ENCODE peak calls at places on chromosomes 12 and 14, in seven cellular contexts. M is stomach; Z is HCT116; D is CD8-positive, alpha-beta memory T cell; C is left ventricle myocardium inferior; R is CD4-positive, CD25-positive, alpha-beta regulatory T cell; W is fibroblast of lung. A is an unnamed sample. For H3K4me1, the result is how much of the 10 kb centered on the place peaks cover.

GRCh38 chr12:106213721-106214121 is 34.1 kb downstream of the CKAP4 start:
- DNase-seq in M (no peak), Z (no peak), D (no peak), C (no peak), R (no peak), W (no peak), A (no peak)

GRCh38 chr14:99412122-99413061 is 68.3 kb downstream of the SETD3 start:
- DNase-seq in M (no peak), Z (no peak), D (no peak), C (no peak), R (no peak), W (no peak), A (no peak)

GRCh38 chr12:123250471-123251383 is 17.5 kb downstream of the MTRFR start:
- DNase-seq in M (peak), Z (peak), D (no peak), C (no peak), R (no peak), W (no peak), A (peak)

GRCh38 chr12:32947203-32947795 is 50.7 kb upstream of the PKP2 start:
- DNase-seq in M (no peak), Z (peak), D (no peak), C (no peak), R (no peak), W (no peak), A (no peak)

GRCh38 chr14:24339284-24340151 is at the start of gene RIPK3:
- DNase-seq in M (peak), Z (no peak), D (peak), C (peak), R (peak), W (no peak), A (no peak)

GRCh38 chr12:1747609-1748008 is 56.7 kb downstream of the ADIPOR2 start:
- DNase-seq in M (no peak), Z (no peak), D (no peak), C (no peak), R (no peak), W (no peak), A (no peak)

GRCh38 chr12:124466200-124467128 is 100.9 kb downstream of the NCOR2 start:
- DNase-seq in M (peak), Z (no peak), D (peak), C (peak), R (peak), W (no peak), A (peak)

GRCh38 chr14:81265641-81266169 is 44.9 kb upstream of the GTF2A1 start:
- DNase-seq in M (no peak), Z (no peak), D (no peak), C (no peak), R (no peak), W (no peak), A (no peak)

GRCh38 chr14:51401756-51402155 is 161.7 kb downstream of the TMX1 start:
- DNase-seq in M (no peak), Z (no peak), D (no peak), C (peak), R (no peak), W (no peak), A (peak)

GRCh38 chr12:29316772-29317171 is 64.2 kb downstream of the ERGIC2 start:
- DNase-seq in M (no peak), Z (no peak), D (no peak), C (peak), R (no peak), W (no peak), A (no peak)

GRCh38 chr12:71312767-71313375 is 126.7 kb upstream of the LGR5 start:
- DNase-seq in M (no peak), Z (peak), D (no peak), C (no peak), R (no peak), W (peak), A (no peak)

GRCh38 chr12:93100610-93101009 is 171.5 kb upstream of the EEA1 start:
- DNase-seq in M (no peak), Z (no peak), D (no peak), C (no peak), R (no peak), W (no peak), A (no peak)

GRCh38 chr12:124952801-124953200 is 36.1 kb downstream of the DHX37 start:
- DNase-seq in M (no peak), Z (no peak), D (no peak), C (no peak), R (no peak), W (no peak), A (no peak)

GRCh38 chr14:76205708-76206107 is 54.0 kb downstream of the GPATCH2L start:
- DNase-seq in M (no peak), Z (no peak), D (no peak), C (no peak), R (no peak), W (no peak), A (no peak)

GRCh38 chr14:74616996-74617700 is 5.1 kb upstream of the LTBP2 start:
- DNase-seq in M (no peak), Z (no peak), D (no peak), C (no peak), R (no peak), W (no peak), A (no peak)

GRCh38 chr14:76597387-76597786 is 163.9 kb upstream of the VASH1 start:
- DNase-seq in M (no peak), Z (no peak), D (no peak), C (no peak), R (no peak), W (no peak), A (no peak)

GRCh38 chr12:99984271-99985128 is at the start of gene ANKS1B:
- DNase-seq in M (peak), Z (no peak), D (no peak), C (peak), R (no peak), W (peak), A (peak)

GRCh38 chr12:68641138-68641537 is 30.4 kb downstream of the RAP1B start:
- DNase-seq in M (no peak), Z (no peak), D (peak), C (no peak), R (peak), W (no peak), A (no peak)

GRCh38 chr12:33253123-33253522 is 186.5 kb downstream of the SYT10 start:
- DNase-seq in M (no peak), Z (no peak), D (no peak), C (no peak), R (no peak), W (no peak), A (no peak)

GRCh38 chr14:94164685-94165431 is 9.3 kb upstream of the PPP4R4 start:
- DNase-seq in M (no peak), Z (no peak), D (no peak), C (no peak), R (no peak), W (no peak), A (no peak)

GRCh38 chr14:32039401-32039800 is 37.7 kb upstream of the ARHGAP5 start:
- DNase-seq in M (no peak), Z (no peak), D (no peak), C (no peak), R (no peak), W (no peak), A (no peak)

GRCh38 chr14:24310666-24311604 is at the start of gene LTB4R:
- DNase-seq in M (peak), Z (no peak), D (peak), C (peak), R (peak), W (peak), A (peak)

GRCh38 chr12:53950441-53950781 is 4.3 kb upstream of the HOXC12 start:
- DNase-seq in M (no peak), Z (no peak), D (no peak), C (no peak), R (no peak), W (no peak), A (no peak)

GRCh38 chr12:67671892-67672291 is 23.3 kb downstream of the DYRK2 start:
- DNase-seq in M (no peak), Z (no peak), D (no peak), C (no peak), R (no peak), W (no peak), A (no peak)

GRCh38 chr14:58978336-58978735 is 210.1 kb upstream of the DAAM1 start:
- DNase-seq in M (no peak), Z (no peak), D (no peak), C (peak), R (no peak), W (peak), A (no peak)

GRCh38 chr12:5102261-5102789 is 58.6 kb downstream of the KCNA5 start:
- DNase-seq in M (no peak), Z (no peak), D (no peak), C (no peak), R (no peak), W (peak), A (no peak)

GRCh38 chr14:50388256-50388931 is 8.3 kb downstream of the CDKL1 start:
- DNase-seq in M (peak), Z (no peak), D (no peak), C (no peak), R (no peak), W (no peak), A (no peak)

GRCh38 chr14:77529213-77529612 is 30.6 kb upstream of the ISM2 start:
- DNase-seq in M (no peak), Z (no peak), D (no peak), C (no peak), R (no peak), W (peak), A (no peak)

GRCh38 chr14:29857545-29857944 is 70.1 kb downstream of the PRKD1 start:
- DNase-seq in M (no peak), Z (no peak), D (no peak), C (no peak), R (no peak), W (no peak), A (no peak)

GRCh38 chr12:70853326-70853725 is 67.2 kb downstream of the PTPRR start:
- DNase-seq in M (no peak), Z (no peak), D (no peak), C (no peak), R (no peak), W (peak), A (peak)

GRCh38 chr14:93015505-93015904 is 92.6 kb downstream of the CHGA start:
- DNase-seq in M (no peak), Z (no peak), D (no peak), C (no peak), R (no peak), W (no peak), A (no peak)

GRCh38 chr14:104138891-104139459 is 588 bp downstream of the KIF26A start:
- DNase-seq in M (no peak), Z (no peak), D (no peak), C (peak), R (no peak), W (no peak), A (no peak)
- H3K4me3 ChIP-seq in M (peak), Z (peak), D (no peak), C (peak), R (no peak), W (peak), A (peak)

DNA sequence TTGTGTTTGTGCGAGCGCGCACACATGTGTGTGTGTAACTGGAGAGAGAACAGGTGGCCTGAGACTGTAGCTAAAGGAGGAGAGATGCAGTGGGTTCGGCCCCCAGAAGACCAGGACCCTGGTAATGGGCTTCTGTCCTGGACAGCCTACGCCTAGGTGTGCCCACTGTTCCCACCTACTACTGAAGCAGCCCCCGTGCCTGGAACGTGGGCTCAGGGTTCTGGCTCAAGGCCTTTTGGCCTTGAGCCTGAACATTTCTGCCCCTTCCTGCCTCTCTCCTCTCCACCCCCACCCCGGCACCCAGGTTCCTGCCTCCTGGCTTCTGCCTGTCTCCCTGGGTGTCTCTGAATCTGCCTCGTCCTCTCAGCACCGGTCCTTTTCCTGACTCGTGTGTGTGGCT is 1.5 kb upstream of the NXPH4 start:
- DNase-seq in M (no peak), Z (no peak), D (no peak), C (no peak), R (no peak), W (no peak), A (no peak)
- H3K4me1 ChIP-seq in M (under half), Z (half or more), D (under half), C (half or more), R (under half), W (under half), A (under half)

DNA sequence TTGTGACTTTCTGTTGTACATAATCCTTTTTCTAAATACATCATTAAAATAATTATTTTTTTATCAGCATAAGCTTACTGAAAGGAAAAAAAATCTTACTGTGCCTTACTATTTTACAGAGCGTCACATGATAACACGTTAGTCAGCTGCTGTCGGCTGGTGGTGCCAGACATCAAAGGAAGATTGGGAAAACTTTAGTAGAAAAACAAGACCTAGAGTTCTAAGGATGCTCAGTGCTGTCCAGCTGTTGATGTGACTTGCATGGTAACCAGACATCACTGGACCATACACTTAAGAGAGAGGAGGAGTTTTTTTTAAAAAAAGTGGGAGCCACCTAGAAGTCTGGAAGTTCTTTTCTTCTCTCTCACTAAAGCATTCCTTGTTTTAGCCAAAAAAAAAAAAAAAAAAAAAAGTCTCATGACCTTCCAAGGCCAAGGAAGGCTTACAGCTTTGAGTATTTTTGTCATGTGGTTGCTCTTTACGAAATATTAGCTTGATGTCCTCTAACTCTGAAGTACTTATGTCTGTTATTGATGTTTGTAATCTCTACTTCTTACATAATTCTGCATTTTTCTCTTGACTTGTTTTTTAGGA is 4.5 kb downstream of the RASSF8 start:
- DNase-seq in M (no peak), Z (no peak), D (no peak), C (no peak), R (no peak), W (no peak), A (no peak)
- H3K4me3 ChIP-seq in M (no peak), Z (no peak), D (no peak), C (no peak), R (no peak), W (no peak), A (no peak)

DNA sequence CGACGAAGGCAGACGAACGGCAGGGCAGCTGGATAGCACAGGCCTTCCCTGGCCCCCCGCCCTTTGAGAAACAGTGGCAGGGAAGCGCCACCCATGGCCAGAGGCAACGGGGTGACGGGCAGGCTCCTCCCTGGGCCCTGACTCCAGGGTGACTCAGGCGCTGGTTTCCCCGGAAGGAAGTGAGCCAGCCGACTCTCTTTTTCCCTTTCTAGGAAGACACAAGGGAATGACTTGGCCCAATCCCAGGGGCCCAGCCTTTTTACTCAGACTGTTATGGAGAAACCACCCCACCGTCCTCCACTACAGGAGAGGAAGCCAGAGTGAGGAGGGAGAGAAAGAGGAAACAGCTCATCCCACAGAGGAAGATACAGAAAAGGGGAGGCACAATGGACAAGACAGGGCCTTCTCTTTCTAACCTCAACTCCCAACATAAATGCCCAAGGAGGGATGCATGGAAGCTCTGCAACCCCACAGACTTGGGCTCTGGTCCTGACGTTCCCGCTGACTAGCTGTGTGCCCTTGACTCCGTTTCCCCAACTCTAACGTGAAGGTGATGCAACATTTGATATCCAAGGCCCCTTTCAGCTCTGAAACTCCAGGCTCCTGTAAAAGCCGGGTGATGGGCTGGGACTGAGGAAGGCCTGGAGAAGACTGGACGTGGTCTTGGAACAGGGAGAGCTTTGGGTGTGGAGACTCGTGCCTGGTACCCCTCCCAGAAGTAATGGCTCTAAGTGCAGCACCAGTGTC is 27.9 kb downstream of the ACTN1 start:
- DNase-seq in M (peak), Z (peak), D (no peak), C (peak), R (no peak), W (peak), A (peak)
- H3K4me1 ChIP-seq in M (half or more), Z (half or more), D (half or more), C (half or more), R (under half), W (half or more), A (half or more)

DNA sequence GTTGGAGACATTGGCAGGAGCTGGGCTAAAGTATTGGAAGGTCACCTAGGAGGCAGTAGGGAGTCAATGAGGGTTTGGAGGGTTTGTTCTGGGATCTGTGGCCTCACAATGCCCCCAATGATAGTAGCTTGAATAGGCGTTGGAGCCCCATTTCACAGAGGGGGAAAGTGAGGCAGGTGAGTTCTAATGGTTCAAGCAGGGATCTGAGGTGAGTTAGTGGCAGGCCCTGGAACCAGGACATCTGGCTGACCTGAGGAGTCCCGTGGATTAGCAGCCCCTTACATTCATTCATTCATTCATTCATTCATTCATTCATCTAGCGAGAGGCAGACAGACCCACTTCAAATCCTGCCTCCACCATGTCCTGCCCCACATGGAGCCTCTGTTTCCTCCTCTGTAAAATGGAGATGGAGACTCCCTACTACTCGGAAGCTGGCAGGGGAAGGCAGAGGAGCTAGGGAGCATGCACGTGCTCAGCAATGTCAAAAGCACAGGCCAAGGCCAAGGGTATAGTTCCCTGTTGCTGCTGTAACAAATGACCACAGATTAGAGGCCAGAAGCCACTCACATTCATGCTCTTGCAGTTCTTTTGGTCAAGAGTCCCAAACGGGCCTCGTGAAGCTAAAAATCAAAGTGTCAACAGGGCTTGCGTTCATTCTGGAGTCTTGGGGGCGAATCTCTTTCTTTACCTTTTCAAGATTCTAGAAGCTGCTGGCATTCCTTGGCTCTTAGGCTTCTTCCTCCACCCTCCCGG is 2.2 kb upstream of the TMEM119 start:
- DNase-seq in M (no peak), Z (no peak), D (no peak), C (no peak), R (no peak), W (no peak), A (no peak)
- H3K4me3 ChIP-seq in M (no peak), Z (no peak), D (no peak), C (no peak), R (no peak), W (no peak), A (no peak)